ENCODE peak calls at places on chromosomes 3 and 15, in four cellular contexts. B is foreskin fibroblast, F is psoas muscle, L is dorsolateral prefrontal cortex. I is an unnamed sample.

GRCh38 chr3:120424506-120424905 is 26.3 kb downstream of the FSTL1 start:
- DNase-seq in B (no peak), F (no peak), L (no peak), I (no peak)

GRCh38 chr3:30989266-30989799 is 94.9 kb upstream of the GADL1 start:
- DNase-seq in B (no peak), F (no peak), L (no peak), I (no peak)

GRCh38 chr3:147409143-147410121 is at the start of gene ZIC1:
- DNase-seq in B (no peak), F (peak; percentile 69), L (peak; percentile 93), I (no peak)

GRCh38 chr15:37773111-37773860 is 161.2 kb upstream of the TMCO5A start:
- DNase-seq in B (peak; percentile 24), F (no peak), L (no peak), I (peak; percentile 80)

GRCh38 chr3:49785565-49786356 is 581 bp downstream of the IP6K1 start:
- DNase-seq in B (no peak), F (peak; percentile 51), L (peak; percentile 48), I (peak; percentile 36)

GRCh38 chr3:42656680-42657610 is 3.4 kb downstream of the ZBTB47 start:
- DNase-seq in B (no peak), F (peak; percentile 47), L (no peak), I (no peak)

GRCh38 chr3:105402287-105402801 is 35.6 kb downstream of the ALCAM start:
- DNase-seq in B (no peak), F (no peak), L (no peak), I (peak; percentile 37)

GRCh38 chr3:138945646-138946553 is 1.0 kb downstream of the FOXL2 start:
- DNase-seq in B (peak; percentile 39), F (peak; percentile 72), L (no peak), I (no peak)

GRCh38 chr3:13273604-13274105 is 146.5 kb downstream of the NUP210 start:
- DNase-seq in B (no peak), F (peak; percentile 25), L (no peak), I (no peak)

GRCh38 chr3:111438283-111438682 is 103.7 kb upstream of the CD96 start:
- DNase-seq in B (no peak), F (no peak), L (no peak), I (no peak)

GRCh38 chr3:123261666-123262065 is 59.9 kb downstream of the SEC22A start:
- DNase-seq in B (no peak), F (no peak), L (no peak), I (no peak)

GRCh38 chr3:17136251-17136721 is 251.5 kb downstream of the PLCL2 start:
- DNase-seq in B (no peak), F (peak; percentile 35), L (peak; percentile 86), I (no peak)

GRCh38 chr15:88258021-88258641 is 1.6 kb upstream of the NTRK3 start:
- DNase-seq in B (no peak), F (no peak), L (peak; percentile 79), I (no peak)

GRCh38 chr3:156126467-156126866 is 6.1 kb downstream of the KCNAB1 start:
- DNase-seq in B (no peak), F (no peak), L (no peak), I (no peak)

GRCh38 chr3:53030864-53031445 is 14.9 kb downstream of the SFMBT1 start:
- DNase-seq in B (no peak), F (no peak), L (no peak), I (no peak)

GRCh38 chr3:124995460-124995994 is 60.3 kb downstream of the HEG1 start:
- DNase-seq in B (peak; percentile 57), F (peak; percentile 72), L (peak; percentile 42), I (peak; percentile 18)

GRCh38 chr3:188067932-188068331 is 86.0 kb upstream of the LPP start:
- DNase-seq in B (peak; percentile 84), F (no peak), L (no peak), I (peak; percentile 76)

GRCh38 chr3:127105996-127106855 is 86.7 kb upstream of the PRR23E start:
- DNase-seq in B (no peak), F (no peak), L (no peak), I (no peak)

GRCh38 chr3:42246091-42246490 is 19.9 kb downstream of the CCK start:
- DNase-seq in B (no peak), F (no peak), L (no peak), I (no peak)

GRCh38 chr15:51299187-51300015 is 39.0 kb downstream of the CYP19A1 start:
- DNase-seq in B (no peak), F (no peak), L (no peak), I (no peak)

GRCh38 chr3:89617706-89618105 is 510.3 kb downstream of the EPHA3 start:
- DNase-seq in B (peak; percentile 30), F (no peak), L (no peak), I (no peak)

GRCh38 chr15:40477703-40478269 is 7.0 kb downstream of the CHST14 start:
- DNase-seq in B (no peak), F (no peak), L (no peak), I (no peak)

GRCh38 chr3:112560330-112560729 is 1.4 kb downstream of the ATG3 start:
- DNase-seq in B (no peak), F (no peak), L (no peak), I (no peak)

GRCh38 chr3:139120336-139120971 is 75.8 kb upstream of the PRR23C start:
- DNase-seq in B (peak; percentile 97), F (no peak), L (no peak), I (peak; percentile 92)

GRCh38 chr3:57206423-57206822 is 6.6 kb upstream of the HESX1 start:
- DNase-seq in B (no peak), F (no peak), L (no peak), I (no peak)

GRCh38 chr15:31433101-31433500 is 106.5 kb downstream of the KLF13 start:
- DNase-seq in B (no peak), F (no peak), L (no peak), I (no peak)

GRCh38 chr15:80507638-80508316 is 103.6 kb downstream of the ARNT2 start:
- DNase-seq in B (peak; percentile 94), F (no peak), L (no peak), I (peak; percentile 80)

GRCh38 chr3:126852536-126852935 is 130.4 kb upstream of the PLXNA1 start:
- DNase-seq in B (no peak), F (no peak), L (no peak), I (no peak)

DNA sequence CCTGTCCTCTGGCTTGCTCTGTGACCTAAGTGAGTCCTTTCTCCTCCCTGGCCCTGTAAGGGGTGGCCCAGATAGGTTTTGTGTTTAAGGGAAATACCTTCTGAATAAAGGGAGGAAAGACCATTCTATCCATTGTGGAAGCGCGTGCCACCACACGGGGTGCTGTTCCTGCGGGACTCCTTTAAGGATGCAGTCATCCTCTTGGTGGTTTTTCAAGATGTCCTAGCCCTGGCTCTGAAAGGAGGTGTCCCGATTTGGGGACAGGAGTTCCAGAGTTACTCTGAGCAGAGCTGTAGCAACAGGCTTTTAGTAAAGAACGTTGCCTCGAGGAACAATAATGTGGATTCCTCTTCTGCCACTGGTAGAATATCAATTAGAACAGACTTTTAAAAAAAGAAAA is 9.6 kb downstream of the SLC6A6 start:
- DNase-seq in B (no peak), F (no peak), L (no peak), I (no peak)
- TF ChIP-seq CTCF in B (no peak), F (no peak), L (no peak), I (peak; percentile 60)

DNA sequence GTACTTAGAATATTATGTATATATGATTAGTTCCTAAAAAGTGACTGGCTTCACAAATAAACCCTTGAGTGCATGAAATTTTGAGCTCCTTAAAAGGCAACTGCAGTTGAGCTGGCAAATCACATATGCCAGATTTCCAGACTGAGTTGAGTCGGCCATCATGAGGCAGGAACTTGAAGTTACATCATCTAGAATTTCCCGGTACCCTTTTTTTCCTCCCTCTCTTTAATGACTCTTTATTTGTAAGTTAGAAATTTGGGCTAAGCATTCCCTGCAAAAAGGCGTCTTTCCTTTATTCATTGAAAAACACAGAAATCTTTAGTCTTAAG is 162.6 kb downstream of the FNDC3B start:
- DNase-seq in B (peak; percentile 66), F (no peak), L (no peak), I (peak; percentile 23)
- TF ChIP-seq CTCF in B (no peak), F (no peak), L (no peak), I (no peak)

GRCh38 chr3:44805960-44806359 is 44.4 kb downstream of the KIF15 start:
- DNase-seq in B (no peak), F (no peak), L (no peak), I (no peak)
- TF ChIP-seq CTCF in B (no peak), F (no peak), L (no peak), I (peak; percentile 27)

DNA sequence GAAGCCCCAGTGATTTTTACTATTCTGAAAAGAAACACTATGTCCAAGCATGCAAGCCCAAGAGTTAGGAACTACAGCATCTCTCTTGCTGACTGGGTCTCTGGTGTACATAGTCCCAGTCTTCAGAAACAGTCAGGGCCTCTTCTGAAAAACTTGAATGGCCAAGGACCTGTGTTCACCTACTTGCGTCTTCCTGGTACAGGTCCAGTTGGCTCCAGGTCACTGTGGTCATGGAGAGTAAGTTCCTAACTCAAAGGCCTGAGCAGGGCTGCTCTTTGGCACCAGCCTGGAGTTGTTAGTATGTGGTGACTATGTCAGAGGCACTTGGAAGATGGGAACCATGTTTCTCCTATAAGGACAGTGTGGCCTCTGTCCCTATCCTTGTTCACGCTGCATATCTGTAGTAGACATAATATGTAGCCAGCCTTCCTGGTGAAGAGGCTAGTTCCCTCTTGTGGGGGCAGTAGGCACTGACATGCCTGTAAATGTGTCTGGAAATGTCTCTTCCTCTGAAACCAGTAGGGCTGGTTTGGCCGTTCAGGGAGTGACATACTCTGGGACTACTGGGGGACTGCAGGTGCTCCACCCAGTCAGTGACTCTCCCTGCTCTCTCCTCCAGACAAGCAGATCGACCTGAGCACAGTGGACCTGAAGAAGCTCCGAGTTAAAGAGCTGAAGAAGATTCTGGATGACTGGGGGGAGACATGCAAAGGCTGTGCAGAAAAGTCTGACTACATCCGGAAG is 2.6 kb upstream of the RBM15B start:
- DNase-seq in B (no peak), F (no peak), L (no peak), I (peak; percentile 22)
- TF ChIP-seq CTCF in B (peak; percentile 27), F (no peak), L (no peak), I (peak; percentile 40)

I was measured in HFFc6.